ENCODE peak calls at places on chromosomes 11 and 22, in seven cellular contexts. G is neural progenitor cell, W is hepatocyte, S is HCT116, R is MM.1S, E is GM23338, J is PC-3. C is an unnamed sample.

GRCh38 chr22:24133187-24133965 is 47.9 kb upstream of the SUSD2 start:
- DNase-seq in G (no peak), W (no peak), S (no peak), R (no peak), E (peak; percentile 51), J (no peak), C (peak; percentile 9)

GRCh38 chr22:24161909-24162308 is 19.4 kb upstream of the SUSD2 start:
- DNase-seq in G (no peak), W (no peak), S (no peak), R (no peak), E (no peak), J (no peak), C (no peak)

GRCh38 chr11:104134760-104135159 is 29.2 kb downstream of the PDGFD start:
- DNase-seq in G (no peak), W (peak; percentile 20), S (no peak), R (no peak), E (no peak), J (peak; percentile 64), C (peak; percentile 63)

GRCh38 chr11:93936416-93936815 is 84.7 kb upstream of the HEPHL1 start:
- DNase-seq in G (no peak), W (no peak), S (no peak), R (no peak), E (no peak), J (peak; percentile 45), C (no peak)

GRCh38 chr11:102577182-102577581 is 46.6 kb upstream of the MMP7 start:
- DNase-seq in G (no peak), W (no peak), S (no peak), R (no peak), E (no peak), J (no peak), C (peak; percentile 57)

GRCh38 chr11:36141161-36141560 is 148.1 kb downstream of the COMMD9 start:
- DNase-seq in G (no peak), W (no peak), S (no peak), R (no peak), E (no peak), J (no peak), C (no peak)

GRCh38 chr22:17171313-17172171 is 12.5 kb upstream of the HDHD5 start:
- DNase-seq in G (peak; percentile 95), W (peak; percentile 92), S (peak; percentile 82), R (peak; percentile 88), E (peak; percentile 95), J (peak; percentile 83), C (peak; percentile 94)

GRCh38 chr11:36356201-36356600 is 60.1 kb downstream of the PRR5L start:
- DNase-seq in G (no peak), W (no peak), S (no peak), R (no peak), E (no peak), J (no peak), C (peak; percentile 76)

GRCh38 chr11:74138021-74138420 is 32.8 kb downstream of the C2CD3 start:
- DNase-seq in G (no peak), W (no peak), S (no peak), R (no peak), E (no peak), J (peak; percentile 51), C (peak; percentile 2)

GRCh38 chr11:68298659-68299516 is 13.5 kb upstream of the LRP5 start:
- DNase-seq in G (no peak), W (peak; percentile 38), S (no peak), R (no peak), E (no peak), J (no peak), C (no peak)

GRCh38 chr11:105609832-105610781 is at the start of gene GRIA4:
- DNase-seq in G (peak; percentile 76), W (peak; percentile 46), S (no peak), R (peak; percentile 70), E (peak; percentile 74), J (no peak), C (peak; percentile 65)

GRCh38 chr22:48187272-48187855 is 1424.9 kb downstream of the TBC1D22A start:
- DNase-seq in G (peak; percentile 34), W (peak; percentile 37), S (no peak), R (no peak), E (no peak), J (no peak), C (no peak)

GRCh38 chr11:9461068-9461759 is 402 bp downstream of the ZNF143 start:
- DNase-seq in G (peak; percentile 92), W (peak; percentile 91), S (no peak), R (peak; percentile 91), E (peak; percentile 82), J (peak; percentile 75), C (peak; percentile 96)

GRCh38 chr11:589798-590197 is 13.5 kb downstream of the PHRF1 start:
- DNase-seq in G (no peak), W (no peak), S (no peak), R (no peak), E (no peak), J (no peak), C (no peak)

GRCh38 chr11:44680982-44681597 is 45.7 kb upstream of the TSPAN18 start:
- DNase-seq in G (no peak), W (peak; percentile 33), S (no peak), R (peak; percentile 67), E (peak; percentile 33), J (peak; percentile 26), C (peak; percentile 22)

GRCh38 chr22:19522190-19522880 is 1.9 kb downstream of the CLDN5 start:
- DNase-seq in G (no peak), W (no peak), S (no peak), R (no peak), E (no peak), J (no peak), C (no peak)

GRCh38 chr11:15123849-15124248 is 9.1 kb downstream of the INSC start:
- DNase-seq in G (no peak), W (no peak), S (peak; percentile 23), R (no peak), E (no peak), J (peak; percentile 52), C (peak; percentile 94)

GRCh38 chr11:126257764-126258163 is 10.9 kb downstream of the SRPRA start:
- DNase-seq in G (no peak), W (no peak), S (no peak), R (no peak), E (no peak), J (no peak), C (peak; percentile 71)

GRCh38 chr11:12125609-12126149 is 15.3 kb downstream of the MICAL2 start:
- DNase-seq in G (no peak), W (peak; percentile 75), S (peak; percentile 29), R (no peak), E (no peak), J (peak; percentile 72), C (peak; percentile 53)

GRCh38 chr22:36907464-36907863 is 6.0 kb upstream of the CSF2RB start:
- DNase-seq in G (no peak), W (no peak), S (no peak), R (no peak), E (no peak), J (no peak), C (no peak)

GRCh38 chr11:21814169-21814568 is 378.7 kb upstream of the ANO5 start:
- DNase-seq in G (no peak), W (peak; percentile 37), S (no peak), R (no peak), E (no peak), J (no peak), C (no peak)

GRCh38 chr11:61524963-61525587 is 16.5 kb downstream of the LRRC10B start:
- DNase-seq in G (no peak), W (no peak), S (no peak), R (no peak), E (no peak), J (no peak), C (no peak)
- TF ChIP-seq EZH2 in G (no peak), W (no peak), S (no peak), R (no peak), E (no peak), J (no peak), C (no peak)

GRCh38 chr11:46099973-46100335 is 21.3 kb downstream of the PHF21A start:
- DNase-seq in G (no peak), W (no peak), S (no peak), R (peak; percentile 71), E (no peak), J (no peak), C (peak; percentile 53)

GRCh38 chr11:46105134-46105628 is 16.1 kb downstream of the PHF21A start:
- DNase-seq in G (no peak), W (no peak), S (no peak), R (no peak), E (no peak), J (no peak), C (peak; percentile 23)

GRCh38 chr11:46100670-46101069 is 20.6 kb downstream of the PHF21A start:
- DNase-seq in G (no peak), W (no peak), S (no peak), R (peak; percentile 83), E (no peak), J (no peak), C (no peak)

GRCh38 chr11:46105902-46106301 is 15.4 kb downstream of the PHF21A start:
- DNase-seq in G (no peak), W (no peak), S (no peak), R (no peak), E (no peak), J (no peak), C (no peak)

DNA sequence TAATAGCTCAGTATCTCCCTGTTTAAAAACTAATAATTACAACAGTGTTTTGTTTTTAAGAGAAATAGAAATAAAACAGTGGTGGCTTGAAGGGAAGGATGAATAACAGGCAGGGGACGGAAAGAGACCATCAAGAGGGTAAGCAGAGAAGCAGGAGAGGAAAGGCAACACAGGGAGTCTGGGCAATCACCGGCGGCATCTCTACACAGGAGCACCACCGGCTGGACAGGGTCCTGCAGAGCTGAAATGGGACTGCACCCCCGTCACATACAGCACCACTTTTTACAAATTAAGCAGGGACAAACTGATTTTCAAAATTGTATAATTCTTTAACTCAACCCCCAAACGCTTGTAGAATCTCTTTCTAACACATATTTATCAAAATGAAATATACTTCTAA is 18.4 kb downstream of the PHF21A start:
- DNase-seq in G (peak; percentile 46), W (no peak), S (no peak), R (no peak), E (no peak), J (no peak), C (no peak)
- H3K4me1 ChIP-seq in G (peaks cover 66% of the 10 kb centered on the region), W (no peaks in the 10 kb centered on the region), S (no peaks in the 10 kb centered on the region), R (peaks cover 16% of the 10 kb centered on the region), E (peaks cover 31% of the 10 kb centered on the region), J (no peaks in the 10 kb centered on the region), C (peaks cover 40% of the 10 kb centered on the region)

GRCh38 chr22:29788339-29789279 is 21.4 kb downstream of the UQCR10 start:
- DNase-seq in G (no peak), W (no peak), S (no peak), R (no peak), E (no peak), J (no peak), C (no peak)
- TF ChIP-seq EZH2phosphoT487 in G (no peak), W (no peak), S (no peak), R (no peak), E (no peak), J (no peak), C (no peak)

GRCh38 chr11:75429641-75429901 is 3.4 kb downstream of the KLHL35 start:
- DNase-seq in G (no peak), W (no peak), S (no peak), R (no peak), E (no peak), J (no peak), C (no peak)

GRCh38 chr11:75429902-75430691 is 2.9 kb downstream of the KLHL35 start:
- DNase-seq in G (peak; percentile 87), W (peak; percentile 84), S (no peak), R (no peak), E (peak; percentile 74), J (peak; percentile 79), C (peak; percentile 88)

GRCh38 chr11:75431533-75432525 is 1.2 kb downstream of the KLHL35 start:
- DNase-seq in G (peak; percentile 43), W (no peak), S (no peak), R (no peak), E (peak; percentile 55), J (no peak), C (peak; percentile 16)

GRCh38 chr11:75428989-75429640 is 3.9 kb downstream of the KLHL35 start:
- DNase-seq in G (no peak), W (no peak), S (no peak), R (no peak), E (no peak), J (no peak), C (no peak)

GRCh38 chr11:75430692-75431532 is 2.1 kb downstream of the KLHL35 start:
- DNase-seq in G (no peak), W (no peak), S (no peak), R (no peak), E (no peak), J (peak; percentile 35), C (no peak)
- TF ChIP-seq EZH2 in G (peak; percentile 93), W (no peak), S (no peak), R (no peak), E (peak; percentile 84), J (no peak), C (no peak)

C was measured in GM23248.